ENCODE peak calls at places on chromosomes 4 and X, in six cellular contexts. E is neural progenitor cell, P is tibial artery, N is upper lobe of left lung, M is endodermal cell, X is left lung. W is an unnamed sample.
A peak's percentile ranks its signal among the peaks of the same experiment; 100 is the strongest.

GRCh38 chrX:9595131-9595530 is 130.3 kb downstream of the TBL1X start:
- DNase-seq in P (no peak), M (no peak), N (no peak), E (no peak), X (no peak), W (no peak)

GRCh38 chr4:189096717-189097116 is 844.0 kb upstream of the FRG1 start:
- DNase-seq in N (no peak), P (no peak), E (no peak), M (peak; percentile 73), X (peak; percentile 65), W (no peak)

GRCh38 chrX:1453390-1453783 is 678 bp upstream of the ASMTL start:
- DNase-seq in P (no peak), M (no peak), X (no peak), N (no peak), E (no peak), W (peak; percentile 43)

GRCh38 chr4:38016698-38017097 is 56.5 kb downstream of the PTTG2 start:
- DNase-seq in P (no peak), X (no peak), N (no peak), M (no peak), E (no peak), W (no peak)

GRCh38 chr4:130808492-130808891 is 1712.5 kb downstream of the C4orf33 start:
- DNase-seq in E (peak; percentile 31), M (no peak), X (no peak), N (no peak), P (no peak), W (no peak)

GRCh38 chr4:105951198-105951597 is 55.9 kb downstream of the NPNT start:
- DNase-seq in E (no peak), M (no peak), N (peak; percentile 32), X (no peak), P (no peak), W (no peak)

GRCh38 chr4:101790521-101791188 is at the start of gene BANK1:
- DNase-seq in M (peak; percentile 94), E (peak; percentile 88), N (peak; percentile 72), P (peak; percentile 60), X (peak; percentile 92), W (no peak)

GRCh38 chrX:143455045-143455444 is 62.2 kb downstream of the SPANXN3 start:
- DNase-seq in X (no peak), P (no peak), M (no peak), N (no peak), E (no peak), W (no peak)

GRCh38 chr4:176735300-176735699 is 57.4 kb downstream of the VEGFC start:
- DNase-seq in X (no peak), E (no peak), M (no peak), N (no peak), P (no peak), W (no peak)

GRCh38 chr4:20878806-20879205 is 178.5 kb downstream of the PACRGL start:
- DNase-seq in P (no peak), E (peak; percentile 43), N (no peak), X (no peak), M (peak; percentile 50), W (no peak)

GRCh38 chrX:140141444-140142029 is 176.2 kb upstream of the CXorf66 start:
- DNase-seq in M (peak; percentile 68), P (no peak), E (peak; percentile 51), N (no peak), X (no peak), W (no peak)

GRCh38 chr4:114364857-114365256 is 233.8 kb upstream of the UGT8 start:
- DNase-seq in X (no peak), E (no peak), M (peak; percentile 55), P (no peak), N (no peak), W (no peak)

GRCh38 chrX:107360788-107361360 is 88.6 kb upstream of the FRMPD3 start:
- DNase-seq in M (no peak), N (no peak), X (no peak), E (no peak), P (no peak), W (no peak)

GRCh38 chrX:12955882-12956703 is 18.8 kb upstream of the TMSB4X start:
- DNase-seq in N (peak; percentile 79), M (no peak), X (peak; percentile 83), P (peak; percentile 71), E (no peak), W (no peak)

GRCh38 chrX:8755116-8755515 is 23.2 kb upstream of the ANOS1 start:
- DNase-seq in X (no peak), P (no peak), M (peak; percentile 70), N (no peak), E (peak; percentile 11), W (no peak)

GRCh38 chrX:55742649-55743048 is 25.1 kb downstream of the RRAGB start:
- DNase-seq in E (no peak), P (no peak), N (no peak), M (no peak), X (no peak), W (no peak)

GRCh38 chr4:46648088-46648744 is 258.3 kb upstream of the GABRA2 start:
- DNase-seq in X (no peak), E (peak; percentile 73), M (peak; percentile 89), N (no peak), P (no peak), W (no peak)

GRCh38 chr4:2830632-2831610 is 12.7 kb upstream of the ADD1 start:
- DNase-seq in P (peak; percentile 58), X (peak; percentile 41), E (no peak), N (peak; percentile 14), M (peak; percentile 35), W (no peak)

GRCh38 chr4:22391548-22391947 is 124.3 kb downstream of the ADGRA3 start:
- DNase-seq in N (no peak), E (no peak), X (no peak), M (peak; percentile 50), P (no peak), W (no peak)

GRCh38 chrX:79082886-79083285 is 61.6 kb upstream of the GPR174 start:
- DNase-seq in X (no peak), E (no peak), M (no peak), N (no peak), P (no peak), W (no peak)

GRCh38 chr4:103496800-103497199 is 223.0 kb downstream of the TACR3 start:
- DNase-seq in M (no peak), E (no peak), N (no peak), X (no peak), P (no peak), W (no peak)

GRCh38 chrX:40091691-40092421 is 5.9 kb downstream of the BCOR start:
- DNase-seq in N (no peak), E (peak; percentile 77), X (no peak), P (no peak), M (peak; percentile 85), W (no peak)

GRCh38 chrX:75229774-75230173 is 44.1 kb upstream of the UPRT start:
- DNase-seq in E (no peak), M (no peak), X (no peak), N (no peak), P (no peak), W (no peak)

GRCh38 chr4:151418385-151418784 is 9.4 kb downstream of the FHIP1A start:
- DNase-seq in M (no peak), X (no peak), N (no peak), E (no peak), P (no peak), W (no peak)

GRCh38 chr4:175671491-175671934 is 140.6 kb downstream of the GPM6A start:
- DNase-seq in P (no peak), M (peak; percentile 83), E (peak; percentile 73), N (no peak), X (no peak), W (no peak)

GRCh38 chr4:2574058-2574457 is 37.6 kb downstream of the FAM193A start:
- DNase-seq in E (no peak), N (no peak), X (no peak), P (no peak), M (no peak), W (no peak)

GRCh38 chr4:2417765-2418651 is at the start of gene ZFYVE28:
- DNase-seq in E (peak; percentile 39), N (no peak), P (no peak), X (no peak), M (peak; percentile 75), W (no peak)

GRCh38 chr4:168183717-168184571 is 91.6 kb downstream of the ANXA10 start:
- DNase-seq in M (no peak), P (no peak), E (peak; percentile 18), N (no peak), X (no peak), W (no peak)

GRCh38 chr4:141158219-141158618 is 24.9 kb upstream of the RNF150 start:
- DNase-seq in M (no peak), E (peak; percentile 35), N (no peak), P (no peak), X (no peak), W (no peak)

GRCh38 chrX:101078716-101079115 is at the start of gene TMEM35A:
- DNase-seq in N (no peak), P (no peak), M (peak; percentile 62), E (peak; percentile 53), X (no peak), W (no peak)
- H3K4me3 ChIP-seq in N (peak within 1 kb of the TSS; percentile 24), P (peak within 1 kb of the TSS; percentile 52), M (peak within 1 kb of the TSS; percentile 76), E (peak within 1 kb of the TSS; percentile 79), X (peak within 1 kb of the TSS; percentile 11), W (peak within 1 kb of the TSS; percentile 71)

DNA sequence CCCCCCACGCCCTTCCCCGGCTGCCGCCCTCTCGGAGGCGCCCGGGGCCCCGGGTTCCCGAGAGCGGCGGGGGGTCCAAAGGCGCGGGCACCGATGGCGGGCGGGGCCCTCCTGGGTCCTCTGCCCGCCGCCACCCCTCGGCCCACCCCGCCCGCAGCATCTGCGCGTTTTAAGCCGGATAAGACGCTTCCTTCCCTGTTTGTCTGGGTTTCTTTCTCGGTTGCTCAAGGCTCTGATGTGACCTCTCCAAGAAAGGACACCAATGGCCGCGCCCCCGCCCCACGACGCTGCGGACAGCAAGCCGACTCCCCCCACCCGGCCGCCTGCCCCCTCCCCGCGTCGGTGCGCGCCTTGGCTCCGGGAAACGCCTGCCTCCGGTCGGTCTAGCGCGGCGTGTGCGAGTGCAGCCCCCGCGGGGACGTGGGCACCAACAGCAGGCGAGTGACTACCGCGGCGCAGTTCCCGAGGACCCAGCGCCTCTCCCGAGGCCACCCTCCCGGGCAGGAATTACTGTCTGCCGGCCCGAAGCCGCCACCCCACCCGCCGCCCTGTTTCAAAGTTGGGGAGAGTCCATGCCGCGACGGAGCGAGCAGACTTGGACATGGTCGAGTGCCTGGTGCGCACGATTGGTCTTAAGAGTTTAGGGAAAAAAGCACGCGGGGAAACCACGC is 21.1 kb upstream of the HMX1 start:
- DNase-seq in X (no peak), N (no peak), E (peak; percentile 23), M (peak; percentile 63), P (no peak), W (no peak)
- H3K27me3 ChIP-seq in X (peaks cover 100% of the 10 kb centered on the region), N (peaks cover 38% of the 10 kb centered on the region), E (peaks cover 100% of the 10 kb centered on the region), M (peaks cover 99% of the 10 kb centered on the region), P (no peaks in the 10 kb centered on the region), W (no peaks in the 10 kb centered on the region)

GRCh38 chr4:146590801-146591200 is 47.9 kb upstream of the POU4F2 start:
- DNase-seq in M (no peak), E (no peak), X (no peak), N (no peak), P (no peak), W (no peak)

DNA sequence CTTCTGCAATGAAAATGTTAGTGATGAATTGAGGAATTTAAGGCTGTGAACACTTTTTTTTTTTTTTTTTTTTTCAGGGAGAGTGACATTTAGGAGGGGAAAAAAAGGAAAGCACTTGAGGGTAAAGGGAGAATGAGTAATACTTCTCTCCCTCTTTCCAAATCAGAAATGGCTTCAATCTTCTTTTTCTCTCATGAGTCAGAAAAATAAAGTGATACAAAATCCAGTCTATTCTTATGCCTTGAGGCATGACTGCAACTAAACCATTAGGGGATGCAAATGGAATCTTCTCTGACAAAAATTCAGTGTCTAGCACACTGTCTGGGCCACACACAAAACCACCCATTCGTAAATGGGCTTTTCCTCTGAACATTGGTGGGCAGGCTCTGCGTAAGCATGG is 46.7 kb upstream of the POU4F2 start:
- DNase-seq in N (no peak), E (no peak), X (no peak), M (no peak), P (no peak), W (no peak)
- H3K9me3 ChIP-seq in N (no peaks in the 10 kb centered on the region), E (no peaks in the 10 kb centered on the region), X (no peaks in the 10 kb centered on the region), M (peaks cover 3% of the 10 kb centered on the region), P (no peaks in the 10 kb centered on the region), W (no peaks in the 10 kb centered on the region)

GRCh38 chr4:25928320-25928955 is 14.4 kb downstream of the SMIM20 start:
- DNase-seq in P (no peak), X (no peak), N (no peak), M (no peak), E (no peak), W (no peak)
- H3K4me3 ChIP-seq in P (peak overlapping the region; percentile 8), X (no peak overlapping the region), N (no peak overlapping the region), M (no peak overlapping the region), E (no peak overlapping the region), W (peak overlapping the region; percentile 42)

W was measured in thoracic aorta.